ENCODE peak calls at places on chromosomes 11 and 22, in four cellular contexts. V is GM12891, C is GM12878, B is K562. Z is an unnamed sample.

GRCh38 chr11:125167954-125168821 is 3.6 kb downstream of the PKNOX2 start:
- DNase-seq in C (no peak), B (no peak), V (no peak), Z (no peak)

GRCh38 chr11:35174666-35175065 is 35.7 kb downstream of the CD44 start:
- DNase-seq in C (no peak), V (no peak), B (no peak), Z (no peak)

GRCh38 chr22:21444701-21445436 is 22.3 kb upstream of the TMEM191C start:
- DNase-seq in V (no peak), B (no peak), C (no peak), Z (peak)

GRCh38 chr11:86687083-86687799 is 14.8 kb upstream of the ME3 start:
- DNase-seq in V (no peak), C (no peak), B (no peak), Z (no peak)

GRCh38 chr11:665062-665706 is 28.1 kb downstream of the DRD4 start:
- DNase-seq in C (no peak), B (no peak), V (no peak), Z (no peak)

GRCh38 chr11:134932761-134933160 is 520.7 kb upstream of the B3GAT1 start:
- DNase-seq in B (no peak), V (no peak), C (no peak), Z (no peak)

GRCh38 chr11:2102132-2102882 is 36.9 kb downstream of the IGF2 start:
- DNase-seq in C (no peak), V (no peak), B (no peak), Z (no peak)

GRCh38 chr11:65435330-65435931 is 12.8 kb downstream of the NEAT1 start:
- DNase-seq in V (no peak), C (no peak), B (no peak), Z (no peak)

GRCh38 chr11:6612816-6613136 is 760 bp upstream of the TAF10 start:
- DNase-seq in V (no peak), B (peak), C (no peak), Z (no peak)

DNA sequence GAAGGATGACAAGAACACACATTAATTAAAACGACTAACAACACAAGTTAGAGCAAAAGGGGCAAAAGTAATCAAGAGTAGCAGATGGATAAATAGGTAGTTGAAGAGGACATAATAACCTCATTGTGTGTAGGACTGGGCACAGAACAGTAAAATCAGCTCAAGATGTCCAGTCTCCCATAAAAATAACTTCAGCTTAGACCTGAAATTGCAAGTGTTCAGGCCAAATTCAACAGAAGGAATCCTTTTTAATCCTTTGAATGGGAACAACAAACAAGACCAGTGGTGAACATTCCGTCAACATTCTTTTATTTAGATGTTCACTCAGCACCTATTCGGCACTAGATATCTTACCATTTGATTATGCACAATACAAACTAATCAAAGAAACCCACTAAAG is 4.4 kb downstream of the MTMR2 start:
- DNase-seq in C (no peak), V (no peak), B (no peak), Z (no peak)
- TF ChIP-seq SPI1 in C (no peak), V (no peak), B (no peak), Z (no peak)

GRCh38 chr11:13357232-13357631 is 79.6 kb downstream of the BMAL1 start:
- DNase-seq in C (no peak), B (no peak), V (no peak), Z (no peak)

GRCh38 chr11:13354335-13354734 is 76.7 kb downstream of the BMAL1 start:
- DNase-seq in B (peak), C (no peak), V (no peak), Z (peak)

GRCh38 chr11:13355191-13355590 is 77.6 kb downstream of the BMAL1 start:
- DNase-seq in C (no peak), B (no peak), V (no peak), Z (no peak)

GRCh38 chr11:13362596-13363109 is 85.1 kb downstream of the BMAL1 start:
- DNase-seq in C (no peak), V (no peak), B (no peak), Z (no peak)

DNA sequence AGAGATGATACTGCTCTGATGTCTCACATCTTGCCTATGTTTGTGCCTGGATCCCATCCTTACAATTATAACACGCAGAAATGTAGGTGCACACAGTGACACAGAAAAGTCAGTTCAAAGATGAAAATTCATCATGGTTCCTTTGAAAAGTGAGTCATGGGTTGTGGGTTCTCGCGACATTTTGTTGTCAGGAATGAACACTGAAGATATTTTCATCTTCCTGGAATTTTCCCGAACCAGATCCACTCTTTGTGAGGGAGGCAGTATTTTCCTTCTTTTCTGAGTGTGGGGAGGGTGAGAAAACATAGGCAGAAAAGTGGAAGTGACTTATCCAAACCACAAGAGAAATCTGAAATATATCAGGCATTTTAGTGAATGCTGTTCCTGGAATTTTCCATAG is 81.3 kb downstream of the BMAL1 start:
- DNase-seq in B (no peak), V (no peak), C (no peak), Z (no peak)
- TF ChIP-seq SPI1 in B (no peak), V (no peak), C (no peak), Z (no peak)

GRCh38 chr11:129316781-129317180 is 58.9 kb upstream of the BARX2 start:
- DNase-seq in B (no peak), C (no peak), V (no peak), Z (no peak)

GRCh38 chr11:129315781-129316579 is 59.7 kb upstream of the BARX2 start:
- DNase-seq in B (no peak), V (no peak), C (no peak), Z (no peak)

GRCh38 chr11:129319751-129320150 is 55.9 kb upstream of the BARX2 start:
- DNase-seq in C (no peak), B (no peak), V (no peak), Z (no peak)

GRCh38 chr11:129319201-129319600 is 56.4 kb upstream of the BARX2 start:
- DNase-seq in V (no peak), B (no peak), C (no peak), Z (no peak)

DNA sequence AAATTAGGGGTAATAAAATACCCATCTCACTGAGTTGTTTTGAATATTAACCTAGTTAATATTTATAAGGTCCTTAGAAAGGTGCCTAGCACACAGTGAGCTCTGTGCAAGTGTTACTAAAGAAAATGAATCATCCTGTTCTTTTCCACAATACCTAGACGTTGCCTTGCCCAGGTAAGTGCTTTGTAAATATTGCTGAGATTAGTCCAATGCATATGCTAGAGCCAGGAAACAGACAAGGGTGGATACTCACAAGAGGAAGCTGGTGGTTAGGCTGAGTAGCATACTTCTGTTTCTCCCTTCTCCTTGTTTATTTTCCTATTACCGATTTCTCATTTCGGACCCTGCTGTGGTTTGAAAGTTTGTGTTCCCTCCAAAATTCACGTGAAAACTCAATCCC is 58.1 kb upstream of the BARX2 start:
- DNase-seq in B (no peak), C (no peak), V (no peak), Z (no peak)
- TF ChIP-seq SPI1 in B (no peak), C (no peak), V (no peak), Z (no peak)

GRCh38 chr11:18404062-18404461 is 8.1 kb upstream of the LDHC start:
- DNase-seq in V (no peak), C (no peak), B (no peak), Z (no peak)

GRCh38 chr11:18408558-18409242 is 3.4 kb upstream of the LDHC start:
- DNase-seq in V (no peak), C (no peak), B (no peak), Z (no peak)
- TF ChIP-seq SPI1 in V (no peak), C (no peak), B (no peak), Z (no peak)

GRCh38 chr11:110249066-110249465 is 47.3 kb downstream of the RDX start:
- DNase-seq in B (no peak), C (no peak), V (no peak), Z (no peak)
- TF ChIP-seq SPI1 in B (no peak), C (no peak), V (no peak), Z (no peak)

GRCh38 chr11:128447233-128447632 is 140.1 kb downstream of the ETS1 start:
- DNase-seq in V (no peak), C (no peak), B (no peak), Z (no peak)

GRCh38 chr11:128450882-128451647 is 136.3 kb downstream of the ETS1 start:
- DNase-seq in B (no peak), C (no peak), V (no peak), Z (no peak)

GRCh38 chr11:128448487-128448886 is 138.9 kb downstream of the ETS1 start:
- DNase-seq in C (no peak), B (no peak), V (no peak), Z (no peak)

GRCh38 chr11:128451651-128452470 is 135.5 kb downstream of the ETS1 start:
- DNase-seq in V (no peak), C (no peak), B (no peak), Z (no peak)

DNA sequence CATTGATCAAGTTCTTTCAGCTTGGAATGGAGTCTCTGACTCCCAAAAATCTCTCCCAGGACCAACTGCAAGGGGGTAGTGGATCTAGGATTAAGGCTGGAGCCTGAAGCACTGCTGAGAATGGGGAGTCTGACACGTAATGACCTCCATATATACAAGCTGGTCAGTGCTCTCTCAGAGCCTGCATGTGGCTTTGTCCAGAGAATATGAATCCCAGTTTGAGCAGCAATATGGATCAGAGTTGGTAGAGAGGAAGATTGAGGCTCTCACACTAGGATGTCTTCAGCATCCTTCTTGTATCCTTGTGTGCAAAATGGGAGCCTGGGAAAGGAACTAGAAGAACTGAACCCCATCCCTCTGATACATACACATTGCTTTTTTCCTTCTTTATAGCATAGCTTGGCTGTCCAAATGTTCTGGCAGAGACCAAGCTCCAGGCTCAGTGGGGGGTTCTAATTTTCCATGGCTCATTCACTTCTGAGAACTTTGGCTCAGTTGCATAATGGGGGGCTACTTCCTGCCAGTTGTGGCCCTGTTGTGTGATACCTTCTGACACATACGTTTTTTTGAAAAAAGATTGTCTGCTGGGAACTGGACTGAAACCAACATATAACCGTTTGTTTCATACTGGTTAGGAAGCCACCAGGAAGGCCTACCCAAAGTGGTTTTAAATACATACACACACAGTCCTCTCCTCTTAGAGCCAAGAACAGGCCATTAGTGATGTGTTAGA is 138.2 kb downstream of the ETS1 start:
- DNase-seq in C (no peak), V (no peak), B (no peak), Z (no peak)
- TF ChIP-seq SPI1 in C (no peak), V (no peak), B (no peak), Z (no peak)

DNA sequence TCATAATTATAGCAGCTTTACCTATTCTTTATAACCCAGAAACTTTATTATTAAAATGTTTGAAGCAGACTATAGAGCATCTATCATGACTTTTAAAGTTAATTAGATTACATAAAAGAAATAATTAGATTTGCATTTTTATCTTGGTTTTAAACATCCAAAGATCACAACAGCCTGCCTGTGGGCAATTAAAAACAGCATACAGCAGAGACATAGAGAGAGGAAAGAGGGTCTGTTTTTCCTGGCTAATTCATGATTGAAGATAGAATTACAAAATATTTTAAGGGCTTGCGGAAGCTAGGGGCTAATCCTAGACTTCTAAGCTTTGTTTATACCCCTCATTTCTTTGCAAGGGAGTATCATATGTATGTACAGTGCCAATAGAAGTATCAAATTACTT is 178.1 kb downstream of the SOX6 start:
- DNase-seq in V (no peak), C (no peak), B (no peak), Z (no peak)
- TF ChIP-seq SPI1 in V (no peak), C (no peak), B (no peak), Z (no peak)

DNA sequence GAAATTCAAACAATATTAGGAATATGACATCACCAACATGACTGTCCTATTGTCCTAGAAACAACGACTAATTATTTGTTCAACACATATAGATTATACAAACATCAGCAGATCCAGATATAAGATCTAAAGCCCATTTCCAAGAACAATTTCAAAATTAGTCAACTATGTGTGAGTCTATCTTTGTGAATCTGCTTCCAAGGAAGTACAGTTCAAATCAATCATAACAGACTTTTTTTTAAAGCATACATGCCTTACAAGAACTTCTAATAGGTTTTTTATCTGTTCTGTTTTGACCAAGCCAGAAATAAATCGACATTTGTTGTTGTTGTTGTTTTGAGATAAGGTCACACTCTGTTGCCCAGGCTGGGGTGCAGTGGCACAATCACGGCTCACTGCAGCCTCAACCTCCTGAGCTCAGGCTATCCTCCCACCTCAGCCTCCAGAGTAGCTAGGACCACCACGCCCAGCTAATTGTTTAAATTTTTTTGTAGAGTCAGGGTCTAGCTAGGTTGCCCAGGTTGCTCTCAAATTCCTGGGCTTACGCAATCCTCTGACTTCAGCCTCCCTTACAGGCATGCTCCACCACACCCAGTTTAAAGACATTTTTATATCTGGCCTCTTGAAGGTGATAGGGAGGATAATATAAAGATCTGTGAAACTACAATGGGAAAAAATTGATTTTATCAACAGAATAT is 54.8 kb downstream of the DENND5A start:
- DNase-seq in B (no peak), C (no peak), V (no peak), Z (no peak)
- TF ChIP-seq SPI1 in B (no peak), C (no peak), V (no peak), Z (no peak)

Z was measured in HL-60.